ENCODE peak calls at places on chromosomes 7 and 10, in ten cellular contexts. B, P, H, C, X, I, S, Y, V and F are unnamed samples.

GRCh38 chr7:100044719-100045118 is 4.9 kb upstream of the ZSCAN21 start:
- DNase-seq in C (peak; percentile 28), B (no peak), V (no peak), P (no peak), Y (no peak), S (no peak), H (no peak), I (peak; percentile 44), X (no peak), F (no peak)

GRCh38 chr7:81361769-81362168 is 408.1 kb downstream of the HGF start:
- DNase-seq in Y (no peak), I (no peak), V (peak; percentile 56), X (peak; percentile 39), B (peak; percentile 33), C (peak; percentile 15), S (no peak), P (no peak), H (peak; percentile 26), F (no peak)

GRCh38 chr10:36640626-36641025 is 484.8 kb upstream of the ANKRD30A start:
- DNase-seq in S (no peak), P (no peak), C (no peak), V (no peak), Y (peak; percentile 3), X (no peak), B (peak; percentile 74), H (no peak), I (no peak), F (no peak)

GRCh38 chr7:97872025-97872669 is at the start of gene ASNS:
- DNase-seq in C (peak; percentile 95), B (peak; percentile 97), V (peak; percentile 95), S (peak; percentile 88), Y (peak; percentile 90), X (peak; percentile 84), I (peak; percentile 91), H (peak; percentile 90), P (peak; percentile 91), F (peak; percentile 99)

GRCh38 chr7:2820508-2820934 is 23.6 kb downstream of the GNA12 start:
- DNase-seq in H (peak; percentile 99), C (no peak), P (no peak), I (peak; percentile 92), Y (peak; percentile 97), X (peak; percentile 95), V (no peak), S (peak; percentile 75), B (peak; percentile 94), F (no peak)

GRCh38 chr10:48981310-48981907 is 41.8 kb upstream of the LRRC18 start:
- DNase-seq in Y (peak; percentile 41), B (peak; percentile 66), P (peak; percentile 93), S (peak; percentile 27), V (peak; percentile 59), H (peak; percentile 22), X (peak; percentile 6), I (peak; percentile 76), C (peak; percentile 85), F (peak; percentile 95)

GRCh38 chr7:100153713-100154519 is 4.6 kb downstream of the TRAPPC14 start:
- DNase-seq in V (no peak), B (peak; percentile 34), I (no peak), C (peak; percentile 21), S (no peak), P (no peak), X (no peak), H (no peak), Y (no peak), F (peak; percentile 50)

GRCh38 chr7:35720849-35721248 is 25.9 kb upstream of the HERPUD2 start:
- DNase-seq in H (no peak), X (no peak), B (no peak), C (no peak), S (no peak), V (no peak), P (no peak), I (no peak), Y (no peak), F (no peak)

GRCh38 chr7:90320801-90321494 is at the start of gene FAM237B:
- DNase-seq in C (peak; percentile 84), I (no peak), B (peak; percentile 68), X (peak; percentile 31), H (peak; percentile 5), P (no peak), V (no peak), S (no peak), Y (no peak), F (peak; percentile 77)

GRCh38 chr7:66758964-66759628 is 18.6 kb downstream of the RABGEF1 start:
- DNase-seq in Y (no peak), H (peak; percentile 53), C (no peak), P (no peak), I (no peak), S (no peak), B (no peak), V (no peak), X (no peak), F (no peak)

GRCh38 chr7:100370303-100370702 is 3.0 kb upstream of the PILRA start:
- DNase-seq in Y (no peak), V (no peak), H (no peak), S (no peak), B (no peak), X (no peak), P (no peak), I (no peak), C (no peak), F (peak; percentile 80)

GRCh38 chr7:6167004-6167551 is 105.3 kb downstream of the CYTH3 start:
- DNase-seq in B (no peak), S (no peak), P (no peak), V (no peak), I (no peak), H (no peak), C (peak; percentile 85), X (no peak), Y (no peak), F (no peak)

GRCh38 chr10:77805676-77806075 is 120.9 kb downstream of the DLG5 start:
- DNase-seq in H (no peak), P (no peak), I (no peak), X (no peak), B (no peak), C (no peak), S (no peak), Y (no peak), V (no peak), F (no peak)

GRCh38 chr10:96719850-96720421 is 378 bp downstream of the PIK3AP1 start:
- DNase-seq in S (no peak), P (peak; percentile 41), B (no peak), V (peak; percentile 65), X (no peak), C (peak; percentile 50), Y (no peak), I (peak; percentile 47), H (no peak), F (peak; percentile 94)

GRCh38 chr10:43680035-43680434 is 31.4 kb upstream of the ZNF32 start:
- DNase-seq in H (no peak), I (peak; percentile 53), S (no peak), X (peak; percentile 50), C (no peak), P (peak; percentile 43), B (peak; percentile 53), Y (peak; percentile 49), V (no peak), F (no peak)

DNA sequence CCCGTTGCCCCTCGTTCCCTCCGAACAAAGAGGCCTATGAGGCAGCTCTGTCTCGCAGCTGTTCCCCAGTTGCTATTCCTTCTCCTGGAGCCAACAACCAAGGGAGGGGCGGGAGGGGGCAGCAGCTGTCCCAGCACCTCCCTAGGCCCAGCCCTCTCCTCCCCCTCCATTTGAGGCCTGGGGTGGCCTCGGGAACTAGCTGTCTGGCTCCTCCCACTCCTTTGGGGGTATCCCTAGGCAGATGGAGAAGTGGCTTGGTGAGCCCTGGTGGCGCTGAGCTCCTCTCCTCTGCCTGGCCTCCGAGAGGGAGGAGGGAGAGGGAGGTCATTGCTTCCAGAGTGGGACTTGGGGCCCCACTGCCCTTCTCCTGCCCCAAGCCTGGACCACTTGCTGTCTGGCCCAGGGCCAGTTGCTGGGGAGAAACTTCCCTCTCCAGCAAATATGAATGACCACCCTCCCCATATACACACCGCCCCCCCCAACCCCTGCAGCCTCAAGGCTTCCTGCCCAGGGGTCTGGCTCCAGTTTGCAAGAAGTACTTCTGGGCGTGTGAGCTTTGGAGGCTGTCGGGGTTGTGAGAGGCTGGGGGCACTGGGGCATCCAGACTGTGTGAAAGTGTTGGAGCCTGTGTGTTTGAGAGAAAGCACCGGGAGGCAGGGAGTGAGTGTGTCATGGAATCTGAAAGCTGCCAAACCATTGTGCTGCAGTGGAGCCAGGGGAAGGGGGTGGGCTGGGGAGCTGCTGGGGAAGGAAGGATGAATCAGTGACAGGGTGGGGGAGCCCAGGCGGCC is 3.1 kb downstream of the FLNC start:
- DNase-seq in C (peak; percentile 60), P (peak; percentile 96), S (peak; percentile 98), I (peak; percentile 64), B (peak; percentile 95), H (peak; percentile 90), V (no peak), X (peak; percentile 93), Y (peak; percentile 88), F (peak; percentile 79)
- H3K27ac ChIP-seq in C (peak overlapping the region; percentile 85), P (peak overlapping the region; percentile 90), S (peak overlapping the region; percentile 85), I (peak overlapping the region; percentile 64), B (peak overlapping the region; percentile 90), H (peak overlapping the region; percentile 82), V (no peak overlapping the region), X (peak overlapping the region; percentile 90), Y (peak overlapping the region; percentile 95), F (peak overlapping the region; percentile 99)

GRCh38 chr7:106062006-106062405 is 50.1 kb downstream of the SYPL1 start:
- DNase-seq in I (peak; percentile 43), C (no peak), S (no peak), V (no peak), B (no peak), X (no peak), P (no peak), Y (no peak), H (no peak), F (peak; percentile 33)
- H3K9ac ChIP-seq in I (no peak overlapping the region), C (no peak overlapping the region), S (no peak overlapping the region), V (no peak overlapping the region), B (no peak overlapping the region), X (no peak overlapping the region), P (no peak overlapping the region), Y (no peak overlapping the region), H (no peak overlapping the region), F (no peak overlapping the region)

DNA sequence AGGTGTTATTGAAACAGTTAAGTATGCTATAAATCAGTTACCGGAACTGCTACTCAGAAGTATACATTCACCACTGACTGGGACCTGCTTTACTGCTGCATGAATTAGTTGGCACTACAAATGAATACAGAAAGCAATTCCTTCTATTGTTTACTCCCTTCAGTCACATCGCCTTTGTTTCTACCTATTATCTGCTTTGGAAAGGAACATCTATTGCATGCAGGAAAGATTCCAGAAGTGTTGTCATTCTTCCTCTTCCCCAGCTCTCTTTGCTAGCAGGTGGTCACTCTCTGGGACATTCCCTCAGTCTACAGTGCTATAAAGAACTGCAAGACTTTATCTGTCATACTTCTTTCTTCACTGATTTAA is 131.3 kb downstream of the ANK3 start:
- DNase-seq in V (no peak), P (no peak), Y (no peak), X (no peak), B (no peak), S (no peak), I (no peak), C (no peak), H (no peak), F (no peak)
- H3K27ac ChIP-seq in V (no peak overlapping the region), P (no peak overlapping the region), Y (no peak overlapping the region), X (no peak overlapping the region), B (no peak overlapping the region), S (no peak overlapping the region), I (no peak overlapping the region), C (no peak overlapping the region), H (no peak overlapping the region), F (peak overlapping the region; percentile 81)

DNA sequence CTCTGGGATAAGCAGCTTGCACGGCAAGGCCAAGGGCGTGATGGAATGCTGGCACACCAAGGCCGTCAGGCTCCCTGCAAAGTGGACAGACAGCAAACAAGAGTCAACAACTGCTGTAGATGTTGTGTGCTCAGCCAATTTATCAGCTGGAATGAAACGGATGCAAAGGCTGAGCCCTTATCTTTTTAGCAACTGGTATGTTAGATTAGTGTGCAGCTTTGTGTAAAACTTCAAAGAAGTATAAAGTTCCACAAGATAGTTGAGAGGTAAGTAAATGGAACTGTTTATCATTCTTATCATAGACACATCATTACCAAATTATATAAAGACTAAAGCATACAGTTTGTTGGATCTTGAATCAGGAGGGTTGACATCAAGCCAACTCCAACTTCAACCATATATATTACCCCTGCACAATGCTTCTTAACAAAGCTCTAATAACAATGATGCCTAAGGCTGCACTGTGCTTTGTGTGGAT is 289.0 kb downstream of the TNS3 start:
- DNase-seq in C (no peak), S (no peak), I (no peak), X (peak; percentile 60), V (no peak), Y (peak; percentile 51), P (no peak), H (no peak), B (no peak), F (no peak)
- H3K9ac ChIP-seq in C (no peak overlapping the region), S (no peak overlapping the region), I (no peak overlapping the region), X (no peak overlapping the region), V (no peak overlapping the region), Y (no peak overlapping the region), P (no peak overlapping the region), H (no peak overlapping the region), B (no peak overlapping the region), F (no peak overlapping the region)